ENCODE peak calls at places on chromosomes 13 and 19, in six cellular contexts. A is GM23338, Y is stomach, K is SK-N-SH, W is Panc1, L is upper lobe of left lung. B is an unnamed sample.

GRCh38 chr19:49664171-49665070 is 1.2 kb downstream of the IRF3 start:
- DNase-seq in Y (peak), K (peak), W (no peak), A (peak), L (peak), B (peak)

GRCh38 chr19:44808463-44809371 is at the start of gene BCAM:
- DNase-seq in W (no peak), L (peak), K (peak), Y (peak), A (peak), B (no peak)

GRCh38 chr13:50131998-50132936 is 117.0 kb downstream of the KCNRG start:
- DNase-seq in A (peak), L (no peak), K (no peak), W (no peak), Y (no peak), B (no peak)

GRCh38 chr19:12194827-12195500 is 32.1 kb downstream of the ZNF136 start:
- DNase-seq in K (peak), A (peak), L (peak), W (no peak), Y (peak), B (no peak)

GRCh38 chr13:50518791-50519201 is 324.7 kb downstream of the DLEU7 start:
- DNase-seq in W (no peak), L (no peak), Y (no peak), A (no peak), K (no peak), B (no peak)

GRCh38 chr13:27088619-27089018 is 83.0 kb downstream of the USP12 start:
- DNase-seq in A (no peak), Y (no peak), W (no peak), K (no peak), L (no peak), B (no peak)

GRCh38 chr19:4456566-4456842 is 1.1 kb downstream of the UBXN6 start:
- DNase-seq in K (peak), A (no peak), L (peak), W (no peak), Y (no peak), B (peak)

GRCh38 chr13:100913143-100913542 is 238.5 kb upstream of the TMTC4 start:
- DNase-seq in A (no peak), L (no peak), K (no peak), W (no peak), Y (no peak), B (no peak)

GRCh38 chr19:35718345-35719041 is 690 bp downstream of the KMT2B start:
- DNase-seq in L (peak), W (no peak), K (peak), Y (peak), A (peak), B (no peak)

GRCh38 chr13:94178625-94179244 is 300.7 kb downstream of the DCT start:
- DNase-seq in Y (no peak), L (no peak), K (no peak), W (no peak), A (no peak), B (no peak)

GRCh38 chr13:24459234-24459633 is 53.3 kb downstream of the PARP4 start:
- DNase-seq in Y (no peak), L (no peak), A (no peak), K (no peak), W (no peak), B (peak)

GRCh38 chr19:45515081-45515624 is 7.9 kb downstream of the VASP start:
- DNase-seq in K (no peak), L (peak), Y (no peak), A (no peak), W (no peak), B (no peak)

GRCh38 chr13:67437246-67437645 is 207.1 kb upstream of the PCDH9 start:
- DNase-seq in L (no peak), Y (no peak), A (no peak), W (no peak), K (no peak), B (no peak)

GRCh38 chr19:53915000-53915399 is 5.9 kb downstream of the CACNG7 start:
- DNase-seq in Y (no peak), W (no peak), A (peak), L (no peak), K (peak), B (no peak)

GRCh38 chr13:20442370-20442769 is 83.3 kb downstream of the CRYL1 start:
- DNase-seq in A (no peak), Y (no peak), W (no peak), K (no peak), L (no peak), B (no peak)

GRCh38 chr19:10510301-10510802 is 6.9 kb downstream of the S1PR5 start:
- DNase-seq in A (peak), K (peak), W (no peak), L (no peak), Y (no peak), B (peak)

GRCh38 chr19:32199501-32200040 is 145.8 kb upstream of the ZNF507 start:
- DNase-seq in Y (no peak), A (no peak), W (no peak), L (no peak), K (no peak), B (no peak)

GRCh38 chr13:97506511-97506910 is 72.5 kb downstream of the RAP2A start:
- DNase-seq in A (no peak), W (no peak), L (no peak), Y (no peak), K (no peak), B (no peak)

GRCh38 chr19:5563941-5564612 is 3.7 kb downstream of the TINCR start:
- DNase-seq in Y (no peak), K (peak), A (no peak), L (no peak), W (no peak), B (no peak)

GRCh38 chr19:15180451-15181390 is 20.1 kb downstream of the NOTCH3 start:
- DNase-seq in W (no peak), L (peak), K (no peak), Y (peak), A (peak), B (no peak)

GRCh38 chr13:79723462-79724116 is 242.6 kb downstream of the NDFIP2 start:
- DNase-seq in A (no peak), Y (no peak), K (no peak), L (no peak), W (no peak), B (no peak)

GRCh38 chr13:44155422-44156293 is 218.0 kb upstream of the SERP2 start:
- DNase-seq in K (no peak), A (peak), Y (peak), L (peak), W (no peak), B (no peak)

GRCh38 chr19:13208131-13208963 is 58.1 kb downstream of the IER2 start:
- DNase-seq in K (no peak), W (no peak), L (no peak), Y (peak), A (no peak), B (peak)

GRCh38 chr19:53892301-53892980 is 10.4 kb downstream of the PRKCG start:
- DNase-seq in A (peak), Y (no peak), W (no peak), L (no peak), K (no peak), B (no peak)

GRCh38 chr13:65868106-65868505 is 1362.0 kb downstream of the PCDH9 start:
- DNase-seq in A (no peak), Y (no peak), W (no peak), L (no peak), K (no peak), B (no peak)

GRCh38 chr19:34732548-34733255 is 1.3 kb upstream of the ZNF181 start:
- DNase-seq in W (no peak), Y (no peak), L (no peak), A (peak), K (peak), B (no peak)

GRCh38 chr13:21550918-21551317 is 53.1 kb downstream of the MICU2 start:
- DNase-seq in W (no peak), L (no peak), Y (no peak), A (no peak), K (no peak), B (no peak)

GRCh38 chr13:94251801-94252200 is 227.7 kb downstream of the DCT start:
- DNase-seq in W (no peak), Y (no peak), K (no peak), L (no peak), A (no peak), B (no peak)

GRCh38 chr13:44842158-44842557 is 147.1 kb downstream of the NUFIP1 start:
- DNase-seq in K (no peak), L (no peak), W (no peak), Y (no peak), A (no peak), B (no peak)

GRCh38 chr19:41373993-41374392 is 2.3 kb upstream of the TMEM91 start:
- DNase-seq in L (peak), Y (peak), K (peak), W (no peak), A (no peak), B (no peak)
- TF ChIP-seq POLR2AphosphoS5 in L (peak), Y (peak), K (peak), W (no peak), A (no peak), B (no peak)

GRCh38 chr19:1989513-1990229 is 25.8 kb downstream of the BTBD2 start:
- DNase-seq in K (no peak), W (no peak), Y (no peak), L (no peak), A (no peak), B (no peak)

GRCh38 chr19:1987197-1988187 is 28.0 kb downstream of the BTBD2 start:
- DNase-seq in W (no peak), A (peak), L (no peak), K (no peak), Y (no peak), B (no peak)

GRCh38 chr19:1985588-1986356 is 29.7 kb downstream of the BTBD2 start:
- DNase-seq in W (no peak), Y (peak), A (peak), L (no peak), K (no peak), B (no peak)

GRCh38 chr19:1984360-1984759 is 31.2 kb downstream of the BTBD2 start:
- DNase-seq in A (no peak), Y (no peak), L (no peak), K (no peak), W (no peak), B (no peak)

DNA sequence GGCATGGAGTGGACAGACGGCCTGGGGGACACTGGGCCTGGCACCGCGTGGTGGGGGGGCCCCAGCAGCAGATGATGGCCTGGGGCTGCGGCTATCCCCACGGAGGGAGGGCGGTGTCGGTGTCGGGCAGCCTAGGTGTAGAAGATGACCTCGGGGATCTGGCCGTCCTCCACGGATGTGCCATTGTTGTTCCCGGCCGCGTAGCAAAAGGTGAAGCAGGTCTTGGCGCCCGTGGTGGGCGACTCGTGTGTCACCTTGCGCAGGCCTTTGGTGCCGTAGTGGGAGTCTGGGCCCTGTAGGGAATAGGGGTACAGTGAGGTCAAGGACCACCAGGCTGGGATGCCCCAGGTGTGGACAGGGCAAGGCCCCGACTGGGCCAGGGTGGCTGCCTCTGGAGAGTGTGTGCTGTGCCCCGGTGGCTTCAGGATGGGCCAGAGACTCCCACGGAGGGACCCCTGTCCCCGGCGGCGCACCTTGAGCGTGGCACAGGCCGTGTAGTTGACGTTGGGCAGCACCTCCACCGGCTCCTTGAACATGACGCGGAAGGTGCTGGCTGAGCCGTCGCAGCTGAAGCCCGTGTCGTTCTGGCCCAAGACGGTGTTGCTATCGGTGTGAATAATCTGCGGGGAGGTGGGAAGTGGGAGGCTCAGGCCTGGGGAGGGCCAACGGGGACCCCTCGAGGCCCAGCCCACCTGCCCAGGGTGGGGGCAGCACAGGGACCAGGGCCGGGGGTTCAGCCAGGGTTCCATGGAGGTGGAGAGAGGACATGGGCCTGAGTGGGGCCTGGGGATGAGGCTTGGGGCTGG is 29.0 kb downstream of the BTBD2 start:
- DNase-seq in Y (no peak), W (no peak), A (no peak), L (no peak), K (no peak), B (no peak)
- TF ChIP-seq POLR2AphosphoS5 in Y (no peak), W (no peak), A (no peak), L (no peak), K (peak), B (no peak)

GRCh38 chr13:99610702-99611289 is 109.5 kb downstream of the TM9SF2 start:
- DNase-seq in K (no peak), A (peak), Y (no peak), L (no peak), W (no peak), B (no peak)

GRCh38 chr13:99608345-99608744 is 107.1 kb downstream of the TM9SF2 start:
- DNase-seq in L (no peak), W (no peak), Y (no peak), A (no peak), K (no peak), B (no peak)

GRCh38 chr13:99604636-99605035 is 103.4 kb downstream of the TM9SF2 start:
- DNase-seq in L (no peak), Y (no peak), A (no peak), K (no peak), W (no peak), B (no peak)

GRCh38 chr13:99605417-99606321 is 104.4 kb downstream of the TM9SF2 start:
- DNase-seq in Y (peak), A (peak), K (peak), W (no peak), L (peak), B (peak)

GRCh38 chr13:99606322-99607089 is 105.2 kb downstream of the TM9SF2 start:
- DNase-seq in A (peak), K (peak), Y (peak), W (no peak), L (peak), B (peak)
- TF ChIP-seq POLR2AphosphoS5 in A (peak), K (peak), Y (no peak), W (peak), L (peak), B (peak)

GRCh38 chr13:40984670-40985366 is 34.3 kb downstream of the ELF1 start:
- DNase-seq in Y (no peak), K (no peak), L (no peak), A (no peak), W (no peak), B (no peak)
- TF ChIP-seq POLR2AphosphoS5 in Y (no peak), K (no peak), L (no peak), A (no peak), W (no peak), B (no peak)

B was measured in GM12891.